ENCODE peak calls at places on chromosomes 11 and 22, in four cellular contexts. One of them, this sample, is unnamed.

GRCh38 chr22:33569547-33569946 is 350.7 kb downstream of the LARGE1 start:
- DNase-seq in IMR-90: no peak
- DNase-seq in HCT116: no peak
- DNase-seq in AG04450: no peak
- DNase-seq in this sample: no peak

GRCh38 chr22:18056161-18056666 is 21.6 kb upstream of the PEX26 start:
- DNase-seq in IMR-90: peak; percentile 76
- DNase-seq in HCT116: no peak
- DNase-seq in AG04450: no peak
- DNase-seq in this sample: no peak

GRCh38 chr22:20642668-20643179 is 131.2 kb upstream of the SERPIND1 start:
- DNase-seq in IMR-90: no peak
- DNase-seq in HCT116: no peak
- DNase-seq in AG04450: no peak
- DNase-seq in this sample: no peak

GRCh38 chr22:30312053-30312452 is 14.7 kb downstream of the TBC1D10A start:
- DNase-seq in IMR-90: peak; percentile 83
- DNase-seq in HCT116: peak; percentile 51
- DNase-seq in AG04450: no peak
- DNase-seq in this sample: no peak

GRCh38 chr11:114209904-114210303 is 86.3 kb upstream of the NNMT start:
- DNase-seq in IMR-90: no peak
- DNase-seq in HCT116: no peak
- DNase-seq in AG04450: no peak
- DNase-seq in this sample: no peak

GRCh38 chr22:30372915-30373314 is 14.3 kb downstream of the RNF215 start:
- DNase-seq in IMR-90: no peak
- DNase-seq in HCT116: no peak
- DNase-seq in AG04450: no peak
- DNase-seq in this sample: no peak

GRCh38 chr11:28346209-28346608 is 238.0 kb downstream of the METTL15 start:
- DNase-seq in IMR-90: no peak
- DNase-seq in HCT116: no peak
- DNase-seq in AG04450: no peak
- DNase-seq in this sample: no peak

GRCh38 chr22:42799462-42800405 is 57.3 kb downstream of the ARFGAP3 start:
- DNase-seq in IMR-90: no peak
- DNase-seq in HCT116: no peak
- DNase-seq in AG04450: no peak
- DNase-seq in this sample: no peak

GRCh38 chr11:123168236-123168635 is 26.8 kb downstream of the CLMP start:
- DNase-seq in IMR-90: no peak
- DNase-seq in HCT116: no peak
- DNase-seq in AG04450: no peak
- DNase-seq in this sample: no peak

GRCh38 chr22:30864441-30865420 is 103.8 kb downstream of the MORC2 start:
- DNase-seq in IMR-90: no peak
- DNase-seq in HCT116: no peak
- DNase-seq in AG04450: no peak
- DNase-seq in this sample: no peak

GRCh38 chr11:10385696-10386095 is 69.4 kb upstream of the AMPD3 start:
- DNase-seq in IMR-90: peak; percentile 49
- DNase-seq in HCT116: no peak
- DNase-seq in AG04450: no peak
- DNase-seq in this sample: no peak

GRCh38 chr11:19276859-19277808 is 36.4 kb upstream of the E2F8 start:
- DNase-seq in IMR-90: no peak
- DNase-seq in HCT116: no peak
- DNase-seq in AG04450: no peak
- DNase-seq in this sample: no peak

GRCh38 chr11:42239102-42239501 is 779.6 kb upstream of the LRRC4C start:
- DNase-seq in IMR-90: no peak
- DNase-seq in HCT116: no peak
- DNase-seq in AG04450: no peak
- DNase-seq in this sample: no peak

GRCh38 chr22:25083414-25084166 is 116.1 kb upstream of the CRYBB3 start:
- DNase-seq in IMR-90: no peak
- DNase-seq in HCT116: no peak
- DNase-seq in AG04450: no peak
- DNase-seq in this sample: no peak

GRCh38 chr11:59616396-59616982 is 915 bp upstream of the OSBP start:
- DNase-seq in IMR-90: no peak
- DNase-seq in HCT116: no peak
- DNase-seq in AG04450: no peak
- DNase-seq in this sample: no peak

GRCh38 chr11:17413414-17414316 is 25.2 kb upstream of the KCNJ11 start:
- DNase-seq in IMR-90: no peak
- DNase-seq in HCT116: no peak
- DNase-seq in AG04450: no peak
- DNase-seq in this sample: no peak

GRCh38 chr11:22778642-22779041 is 51.0 kb downstream of the SVIP start:
- DNase-seq in IMR-90: no peak
- DNase-seq in HCT116: no peak
- DNase-seq in AG04450: no peak
- DNase-seq in this sample: no peak

GRCh38 chr11:120238968-120239620 is 846 bp upstream of the POU2F3 start:
- DNase-seq in IMR-90: no peak
- DNase-seq in HCT116: no peak
- DNase-seq in AG04450: no peak
- DNase-seq in this sample: no peak

GRCh38 chr11:88301478-88302140 is 35.9 kb downstream of the CTSC start:
- DNase-seq in IMR-90: peak; percentile 39
- DNase-seq in HCT116: no peak
- DNase-seq in AG04450: no peak
- DNase-seq in this sample: no peak

GRCh38 chr11:12769834-12770345 is 95.7 kb downstream of the TEAD1 start:
- DNase-seq in IMR-90: peak; percentile 75
- DNase-seq in HCT116: peak; percentile 18
- DNase-seq in AG04450: peak; percentile 15
- DNase-seq in this sample: no peak

GRCh38 chr22:33906954-33907353 is 13.3 kb downstream of the LARGE1 start:
- DNase-seq in IMR-90: no peak
- DNase-seq in HCT116: no peak
- DNase-seq in AG04450: no peak
- DNase-seq in this sample: no peak

GRCh38 chr11:45919806-45920530 is 2.3 kb upstream of the PEX16 start:
- DNase-seq in IMR-90: no peak
- DNase-seq in HCT116: no peak
- DNase-seq in AG04450: no peak
- DNase-seq in this sample: no peak

GRCh38 chr11:17067417-17067816 is 10.1 kb downstream of the RPS13 start:
- DNase-seq in IMR-90: no peak
- DNase-seq in HCT116: no peak
- DNase-seq in AG04450: no peak
- DNase-seq in this sample: no peak

GRCh38 chr22:20128902-20129746 is 2.5 kb upstream of the ZDHHC8 start:
- DNase-seq in IMR-90: peak; percentile 23
- DNase-seq in HCT116: no peak
- DNase-seq in AG04450: no peak
- DNase-seq in this sample: no peak

GRCh38 chr22:36442506-36443197 is 38.8 kb downstream of the TXN2 start:
- DNase-seq in IMR-90: no peak
- DNase-seq in HCT116: no peak
- DNase-seq in AG04450: no peak
- DNase-seq in this sample: no peak

GRCh38 chr22:22810018-22810427 is 77.6 kb upstream of the IGLL5 start:
- DNase-seq in IMR-90: peak; percentile 30
- DNase-seq in HCT116: peak; percentile 36
- DNase-seq in AG04450: no peak
- DNase-seq in this sample: no peak

GRCh38 chr11:108035690-108036089 is 27.0 kb downstream of the CUL5 start:
- DNase-seq in IMR-90: peak; percentile 38
- DNase-seq in HCT116: no peak
- DNase-seq in AG04450: no peak
- DNase-seq in this sample: no peak

GRCh38 chr11:72321381-72321996 is 77.5 kb upstream of the PHOX2A start:
- DNase-seq in IMR-90: peak; percentile 81
- DNase-seq in HCT116: no peak
- DNase-seq in AG04450: no peak
- DNase-seq in this sample: no peak

GRCh38 chr11:130449246-130449990 is 973 bp downstream of the ADAMTS15 start:
- DNase-seq in IMR-90: no peak
- DNase-seq in HCT116: no peak
- DNase-seq in AG04450: no peak
- DNase-seq in this sample: no peak

GRCh38 chr11:64876835-64877341 is 1.5 kb downstream of the EHD1 start:
- DNase-seq in IMR-90: peak; percentile 46
- DNase-seq in HCT116: no peak
- DNase-seq in AG04450: no peak
- DNase-seq in this sample: no peak

GRCh38 chr11:60145677-60146076 is 37.2 kb downstream of the MS4A6A start:
- DNase-seq in IMR-90: no peak
- DNase-seq in HCT116: no peak
- DNase-seq in AG04450: no peak
- DNase-seq in this sample: no peak

GRCh38 chr11:64101461-64101860 is 64.5 kb downstream of the MACROD1 start:
- DNase-seq in IMR-90: no peak
- DNase-seq in HCT116: no peak
- DNase-seq in AG04450: no peak
- DNase-seq in this sample: no peak

GRCh38 chr11:119340335-119341221 is at the start of gene C1QTNF5:
- DNase-seq in IMR-90: peak; percentile 57
- DNase-seq in HCT116: no peak
- DNase-seq in AG04450: no peak
- DNase-seq in this sample: no peak

GRCh38 chr11:19803506-19803998 is 90.9 kb downstream of the NAV2 start:
- DNase-seq in IMR-90: no peak
- DNase-seq in HCT116: no peak
- DNase-seq in AG04450: no peak
- DNase-seq in this sample: no peak

GRCh38 chr22:16968218-16968595 is 39.8 kb downstream of the GAB4 start:
- DNase-seq in IMR-90: no peak
- DNase-seq in HCT116: no peak
- DNase-seq in AG04450: no peak
- DNase-seq in this sample: no peak

DNA sequence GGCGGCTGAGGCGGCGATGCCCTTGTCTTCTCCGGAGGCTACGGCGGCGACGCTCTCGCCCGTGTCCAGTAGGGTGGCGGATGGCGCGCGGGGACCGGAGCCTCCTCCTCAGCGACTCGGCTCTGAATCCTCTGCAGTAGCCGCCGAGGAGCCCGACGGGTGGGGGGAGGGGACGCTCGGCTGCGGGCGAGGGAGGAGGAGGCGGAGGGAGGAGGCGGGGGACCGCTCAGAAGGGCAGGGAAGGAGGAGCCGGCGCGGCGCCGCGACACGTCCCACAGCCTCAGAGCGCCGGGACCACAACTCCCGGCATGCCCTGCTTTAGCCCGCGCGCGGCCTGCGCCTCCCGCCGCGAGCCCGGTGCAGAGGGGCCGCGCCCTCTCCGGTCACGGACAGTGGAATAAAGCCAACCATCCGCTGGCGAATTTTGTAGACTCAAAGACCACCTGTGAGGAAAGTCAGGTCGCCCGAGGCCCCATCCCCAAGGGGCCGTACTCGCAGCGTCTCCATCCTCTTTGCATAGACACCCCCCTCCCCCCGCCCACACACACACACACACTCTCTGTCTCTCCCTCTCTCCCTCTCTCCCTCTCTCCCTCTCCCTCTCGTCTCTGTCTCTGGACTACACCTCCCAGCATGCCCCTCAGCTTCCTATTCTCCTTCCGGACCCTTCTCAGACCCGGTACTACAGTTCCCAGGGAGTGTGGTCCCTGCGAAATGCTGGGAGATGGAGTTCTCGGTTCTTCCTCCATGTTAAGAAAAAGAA is at the start of gene FAM168A:
- DNase-seq in IMR-90: peak; percentile 97
- DNase-seq in HCT116: peak; percentile 91
- DNase-seq in AG04450: peak; percentile 92
- DNase-seq in this sample: peak; percentile 81
- TF ChIP-seq CTCF in IMR-90: peak; percentile 16
- TF ChIP-seq CTCF in HCT116: no peak
- TF ChIP-seq CTCF in AG04450: no peak
- TF ChIP-seq CTCF in this sample: peak; percentile 46

DNA sequence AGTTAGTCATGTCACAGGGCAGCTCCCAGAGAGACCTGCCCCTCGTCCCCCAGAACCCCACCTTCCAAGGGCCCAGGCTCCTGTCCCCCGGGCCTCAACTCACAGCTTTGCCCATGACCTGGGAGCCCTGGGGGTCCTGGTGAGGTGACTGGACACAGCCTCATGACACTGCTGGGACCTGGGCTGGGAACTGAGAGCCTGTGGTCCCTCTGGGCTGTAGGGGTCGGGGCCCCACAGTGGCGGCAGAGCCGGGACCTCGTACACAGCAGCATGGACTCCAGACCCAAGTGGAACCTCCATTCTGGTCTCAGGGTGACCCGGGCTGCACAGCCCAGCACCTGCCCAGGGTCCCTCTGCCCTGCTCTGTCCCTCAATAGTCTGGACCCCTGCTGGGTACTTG is 6.9 kb downstream of the APOBEC3A start:
- DNase-seq in IMR-90: no peak
- DNase-seq in HCT116: no peak
- DNase-seq in AG04450: no peak
- DNase-seq in this sample: no peak
- TF ChIP-seq CTCF in IMR-90: no peak
- TF ChIP-seq CTCF in HCT116: no peak
- TF ChIP-seq CTCF in AG04450: no peak
- TF ChIP-seq CTCF in this sample: no peak

DNA sequence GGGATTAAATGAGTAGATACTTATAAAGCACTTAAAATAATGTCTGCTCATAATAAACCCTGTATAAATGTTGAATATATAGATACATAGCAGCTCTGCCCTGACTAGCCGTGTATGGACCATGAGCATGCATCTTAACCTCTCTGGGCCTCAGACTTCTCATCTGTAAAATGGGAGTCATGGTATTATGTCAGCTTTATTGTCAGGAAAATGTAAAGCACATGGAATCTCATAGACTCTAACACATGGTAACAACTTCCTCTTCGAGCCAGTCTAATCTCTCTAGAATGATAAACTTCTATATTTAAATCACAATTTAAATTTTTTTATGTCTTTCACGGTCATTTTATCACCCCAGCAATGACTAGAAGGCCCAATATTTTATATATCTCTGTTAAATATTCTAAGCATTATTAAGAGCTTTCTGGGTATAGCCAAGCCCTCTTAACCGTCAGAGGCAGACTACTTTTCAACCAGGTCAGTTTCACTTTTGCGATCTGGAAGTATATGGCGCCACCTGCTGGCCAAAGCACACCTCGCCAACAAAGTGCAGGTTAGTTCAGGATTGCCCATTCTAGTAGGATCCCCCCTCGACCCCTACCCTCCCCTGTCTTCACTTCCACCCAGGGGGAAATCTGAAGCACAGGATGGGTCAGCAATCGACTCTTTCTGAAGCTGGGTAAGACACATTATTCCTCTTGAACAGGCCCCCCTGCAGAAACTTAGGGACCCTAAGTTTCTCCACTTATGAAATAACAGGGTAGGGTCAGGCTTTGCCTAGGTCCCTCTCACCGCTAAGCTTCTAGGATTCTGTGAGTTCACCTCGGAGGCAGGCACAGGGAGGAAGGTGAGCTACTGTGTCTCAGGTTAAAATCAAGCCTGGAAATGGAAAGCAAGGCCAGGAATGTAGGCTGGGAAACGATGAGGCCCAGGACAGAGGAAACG is 36.0 kb downstream of the KCNJ1 start:
- DNase-seq in IMR-90: peak; percentile 84
- DNase-seq in HCT116: peak; percentile 68
- DNase-seq in AG04450: peak; percentile 76
- DNase-seq in this sample: no peak
- TF ChIP-seq CTCF in IMR-90: peak; percentile 84
- TF ChIP-seq CTCF in HCT116: peak; percentile 87
- TF ChIP-seq CTCF in AG04450: peak; percentile 84
- TF ChIP-seq CTCF in this sample: peak; percentile 88

GRCh38 chr11:662689-663274 is 25.7 kb downstream of the DRD4 start:
- DNase-seq in IMR-90: peak; percentile 47
- DNase-seq in HCT116: peak; percentile 48
- DNase-seq in AG04450: peak; percentile 7
- DNase-seq in this sample: peak; percentile 25
- TF ChIP-seq CTCF in IMR-90: peak; percentile 71
- TF ChIP-seq CTCF in HCT116: peak; percentile 85
- TF ChIP-seq CTCF in AG04450: peak; percentile 73
- TF ChIP-seq CTCF in this sample: peak; percentile 71